ENCODE peak calls at places on chromosomes 12 and 14, in ten cellular contexts. H is H9, B is keratinocyte, Z is MM.1S, I is fibroblast of lung, F is neural progenitor cell, M is IMR-90, N is HepG2, O is A549, G is hepatocyte. Y is an unnamed sample.
A peak's percentile ranks its signal among the peaks of the same experiment; 100 is the strongest.

GRCh38 chr12:20410746-20411145 is 42.4 kb downstream of the PDE3A start:
- DNase-seq in H (no peak), B (no peak), Z (no peak), I (no peak), F (no peak), M (no peak), N (no peak), O (no peak), G (no peak), Y (no peak)

GRCh38 chr12:48296586-48297396 is 53.9 kb downstream of the ZNF641 start:
- DNase-seq in H (peak; percentile 93), B (peak; percentile 42), Z (peak; percentile 75), I (peak; percentile 69), F (peak; percentile 88), M (peak; percentile 55), N (no peak), O (no peak), G (peak; percentile 92), Y (peak; percentile 75)

GRCh38 chr12:131535779-131536178 is 175.1 kb upstream of the SFSWAP start:
- DNase-seq in H (no peak), B (no peak), Z (no peak), I (no peak), F (no peak), M (no peak), N (no peak), O (no peak), G (no peak), Y (no peak)

GRCh38 chr12:97951717-97952116 is 489.1 kb downstream of the RMST start:
- DNase-seq in H (no peak), B (no peak), Z (no peak), I (no peak), F (no peak), M (no peak), N (no peak), O (no peak), G (no peak), Y (no peak)

GRCh38 chr12:92928431-92928961 is 599 bp downstream of the EEA1 start:
- DNase-seq in H (no peak), B (no peak), Z (no peak), I (peak; percentile 12), F (no peak), M (no peak), N (no peak), O (peak; percentile 13), G (peak; percentile 71), Y (peak; percentile 57)

GRCh38 chr12:63845726-63846125 is 1.2 kb downstream of the SRGAP1 start:
- DNase-seq in H (no peak), B (no peak), Z (no peak), I (peak; percentile 47), F (no peak), M (peak; percentile 54), N (peak; percentile 88), O (no peak), G (peak; percentile 60), Y (peak; percentile 56)

GRCh38 chr12:67155863-67156262 is 113.3 kb upstream of the CAND1 start:
- DNase-seq in H (no peak), B (no peak), Z (no peak), I (no peak), F (no peak), M (peak; percentile 37), N (no peak), O (no peak), G (no peak), Y (no peak)

GRCh38 chr14:76644875-76645518 is 116.3 kb upstream of the VASH1 start:
- DNase-seq in H (peak; percentile 71), B (no peak), Z (no peak), I (peak; percentile 15), F (peak; percentile 84), M (peak; percentile 12), N (peak; percentile 30), O (peak; percentile 58), G (peak; percentile 74), Y (peak; percentile 41)

DNA sequence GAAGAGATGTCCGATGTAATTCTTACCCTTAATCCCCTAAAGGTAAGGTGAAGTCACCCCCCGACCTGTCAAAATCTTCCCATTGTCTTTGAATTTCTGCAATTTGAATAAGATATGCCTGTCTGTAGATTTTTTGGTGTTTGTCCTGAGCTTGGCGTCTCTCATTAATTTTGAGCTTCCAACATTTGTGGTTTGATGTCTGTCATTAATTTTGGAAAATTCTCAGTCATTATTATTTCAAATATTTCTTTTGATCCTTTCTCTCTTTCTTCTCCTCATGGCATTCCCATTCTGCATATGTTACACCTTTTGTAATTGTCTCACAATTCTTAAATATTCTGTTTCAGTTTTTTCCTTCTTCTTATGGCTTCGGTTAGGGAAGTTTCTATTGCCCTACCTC is 60.1 kb downstream of the EPS8 start:
- DNase-seq in H (no peak), B (no peak), Z (no peak), I (no peak), F (no peak), M (no peak), N (no peak), O (no peak), G (no peak), Y (no peak)
- H3K4me2 ChIP-seq in H (no peak overlapping the region), B (no peak overlapping the region), Z (no peak overlapping the region), I (no peak overlapping the region), F (no peak overlapping the region), M (no peak overlapping the region), N (no peak overlapping the region), O (no peak overlapping the region), G (no peak overlapping the region), Y (no peak overlapping the region)

GRCh38 chr12:15304296-15304695 is 18.0 kb upstream of the PTPRO start:
- DNase-seq in H (no peak), B (no peak), Z (no peak), I (no peak), F (no peak), M (no peak), N (no peak), O (no peak), G (no peak), Y (no peak)

GRCh38 chr12:15299947-15300346 is 22.4 kb upstream of the PTPRO start:
- DNase-seq in H (no peak), B (no peak), Z (no peak), I (no peak), F (no peak), M (no peak), N (no peak), O (no peak), G (no peak), Y (no peak)
- H3K9me3 ChIP-seq in H (no peaks in the 10 kb centered on the region), B (peaks cover 2% of the 10 kb centered on the region), Z (no peaks in the 10 kb centered on the region), I (no peaks in the 10 kb centered on the region), F (peaks cover 6% of the 10 kb centered on the region), M (no peaks in the 10 kb centered on the region), N (peaks cover 11% of the 10 kb centered on the region), O (peaks cover 4% of the 10 kb centered on the region), G (no peaks in the 10 kb centered on the region), Y (no peaks in the 10 kb centered on the region)

GRCh38 chr14:104592292-104592672 is 12.3 kb downstream of the TMEM179 start:
- DNase-seq in H (no peak), B (no peak), Z (no peak), I (no peak), F (no peak), M (no peak), N (no peak), O (no peak), G (no peak), Y (no peak)

GRCh38 chr14:104589338-104590195 is 10.0 kb downstream of the C14orf180 start:
- DNase-seq in H (no peak), B (no peak), Z (no peak), I (no peak), F (no peak), M (no peak), N (no peak), O (no peak), G (no peak), Y (no peak)

GRCh38 chr14:104590240-104590965 is 10.8 kb downstream of the C14orf180 start:
- DNase-seq in H (no peak), B (no peak), Z (no peak), I (no peak), F (no peak), M (no peak), N (no peak), O (no peak), G (no peak), Y (no peak)

GRCh38 chr14:104591506-104592291 is 12.1 kb downstream of the C14orf180 start:
- DNase-seq in H (no peak), B (no peak), Z (no peak), I (no peak), F (no peak), M (no peak), N (no peak), O (no peak), G (no peak), Y (no peak)

DNA sequence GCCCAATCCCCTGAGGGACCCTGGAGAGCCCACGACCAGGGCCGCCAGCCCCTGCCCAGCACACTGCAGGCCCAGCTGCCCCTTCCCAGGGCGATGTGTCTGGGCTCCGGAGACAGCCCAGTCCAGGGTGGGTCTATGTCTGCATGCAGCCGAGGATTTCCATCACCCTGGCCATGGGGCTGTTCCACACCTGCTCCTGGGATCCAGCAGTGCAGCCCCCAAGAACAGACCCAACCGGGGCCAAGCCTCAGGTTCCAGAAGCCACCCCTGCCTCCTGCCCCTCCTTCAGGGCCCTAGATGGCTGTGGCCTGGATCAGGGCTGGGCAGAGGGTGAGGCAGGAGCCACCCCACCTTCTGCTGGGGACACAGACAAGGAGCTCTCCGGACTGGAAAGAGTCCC is 11.5 kb downstream of the C14orf180 start:
- DNase-seq in H (no peak), B (no peak), Z (no peak), I (no peak), F (no peak), M (no peak), N (no peak), O (no peak), G (no peak), Y (no peak)
- H3K4me2 ChIP-seq in H (no peak overlapping the region), B (no peak overlapping the region), Z (no peak overlapping the region), I (no peak overlapping the region), F (no peak overlapping the region), M (no peak overlapping the region), N (no peak overlapping the region), O (no peak overlapping the region), G (no peak overlapping the region), Y (no peak overlapping the region)

GRCh38 chr14:106585692-106586091 is 1059.3 kb downstream of the TMEM121 start:
- DNase-seq in H (no peak), B (no peak), Z (no peak), I (no peak), F (no peak), M (no peak), N (no peak), O (no peak), G (no peak), Y (no peak)

DNA sequence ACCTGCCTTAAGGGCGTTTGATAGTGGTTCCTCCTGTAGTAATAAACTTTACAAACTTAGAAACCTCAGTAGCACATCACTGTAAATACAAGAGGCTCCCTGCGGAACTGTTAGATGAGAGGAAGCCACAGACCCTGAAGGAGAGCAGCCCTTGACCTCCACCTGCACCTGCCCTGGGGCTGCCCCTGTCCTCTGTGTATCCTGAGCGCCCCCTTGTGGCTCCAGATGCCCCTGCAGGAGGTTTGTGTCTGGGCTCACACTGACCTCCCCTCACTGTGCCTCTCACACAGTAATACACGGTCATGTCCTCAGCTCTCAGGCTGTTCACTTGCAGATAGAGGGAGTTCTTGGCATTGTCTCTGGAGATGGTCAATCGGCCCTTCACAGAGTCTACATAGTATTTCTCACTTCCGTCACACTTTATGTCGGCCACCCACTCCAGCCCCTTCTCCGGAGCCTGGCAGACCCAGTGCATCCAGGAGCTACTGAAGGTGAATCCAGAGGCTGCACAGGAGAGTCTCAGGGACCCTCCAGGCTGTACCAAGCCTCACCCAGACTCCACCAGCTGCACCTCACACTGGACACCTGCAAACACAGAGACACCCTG is 1059.8 kb downstream of the TMEM121 start:
- DNase-seq in H (no peak), B (no peak), Z (peak; percentile 40), I (no peak), F (no peak), M (no peak), N (peak; percentile 37), O (no peak), G (no peak), Y (no peak)
- H3K9me3 ChIP-seq in H (peaks cover 93% of the 10 kb centered on the region), B (no peaks in the 10 kb centered on the region), Z (no peaks in the 10 kb centered on the region), I (no peaks in the 10 kb centered on the region), F (peaks cover 14% of the 10 kb centered on the region), M (peaks cover 34% of the 10 kb centered on the region), N (no peaks in the 10 kb centered on the region), O (no peaks in the 10 kb centered on the region), G (no peaks in the 10 kb centered on the region), Y (peaks cover 8% of the 10 kb centered on the region)

Y was measured in endothelial cell of umbilical vein.